ENCODE peak calls at places on chromosomes 3 and 15, in five cellular contexts. J, X, N, W and E are unnamed samples. For H3K4me1 and H3K9me3, the result is how much of the 10 kb centered on the place peaks cover.

GRCh38 chr15:59941612-59942011 is 62.5 kb upstream of the FOXB1 start:
- DNase-seq in N (no peak), J (no peak), W (no peak), X (no peak), E (no peak)

GRCh38 chr3:150635526-150635925 is 32.4 kb downstream of the SELENOT start:
- DNase-seq in W (no peak), X (no peak), J (no peak), N (no peak), E (peak)

GRCh38 chr15:57061696-57062095 is 143.3 kb downstream of the TCF12 start:
- DNase-seq in N (no peak), X (no peak), J (no peak), W (no peak), E (no peak)

GRCh38 chr15:78873796-78874761 is 1.4 kb downstream of the MORF4L1 start:
- DNase-seq in X (no peak), W (no peak), N (peak), J (no peak), E (peak)

GRCh38 chr3:158847466-158847849 is 45.6 kb downstream of the MFSD1 start:
- DNase-seq in J (no peak), X (no peak), W (no peak), N (no peak), E (no peak)

GRCh38 chr3:15290731-15291130 is 41.7 kb downstream of the SH3BP5 start:
- DNase-seq in X (no peak), J (no peak), W (no peak), N (no peak), E (no peak)

GRCh38 chr3:98333989-98334606 is 19.6 kb upstream of the OR5K4 start:
- DNase-seq in X (no peak), W (no peak), N (no peak), J (no peak), E (no peak)

GRCh38 chr15:70132148-70132547 is 34.4 kb upstream of the TLE3 start:
- DNase-seq in W (no peak), J (no peak), X (no peak), N (no peak), E (no peak)

GRCh38 chr3:74883690-74884089 is 269.2 kb upstream of the CNTN3 start:
- DNase-seq in J (no peak), X (no peak), W (peak), N (no peak), E (no peak)

GRCh38 chr3:111691293-111691909 is 96.3 kb upstream of the ZBED2 start:
- DNase-seq in J (no peak), X (no peak), N (no peak), W (no peak), E (peak)

GRCh38 chr3:180102134-180102533 is 65.4 kb upstream of the PEX5L start:
- DNase-seq in N (no peak), W (peak), J (no peak), X (no peak), E (no peak)

GRCh38 chr3:55469957-55470526 is 17.1 kb downstream of the WNT5A start:
- DNase-seq in N (no peak), W (no peak), J (no peak), X (no peak), E (no peak)

GRCh38 chr15:75355369-75355768 is 8.5 kb downstream of the NEIL1 start:
- DNase-seq in X (no peak), J (no peak), N (no peak), W (no peak), E (no peak)

GRCh38 chr3:65303431-65303830 is 615.6 kb upstream of the ADAMTS9 start:
- DNase-seq in W (no peak), X (no peak), N (no peak), J (no peak), E (no peak)

GRCh38 chr3:67362686-67363085 is 291.7 kb downstream of the SUCLG2 start:
- DNase-seq in X (no peak), W (peak), N (no peak), J (no peak), E (peak)

DNA sequence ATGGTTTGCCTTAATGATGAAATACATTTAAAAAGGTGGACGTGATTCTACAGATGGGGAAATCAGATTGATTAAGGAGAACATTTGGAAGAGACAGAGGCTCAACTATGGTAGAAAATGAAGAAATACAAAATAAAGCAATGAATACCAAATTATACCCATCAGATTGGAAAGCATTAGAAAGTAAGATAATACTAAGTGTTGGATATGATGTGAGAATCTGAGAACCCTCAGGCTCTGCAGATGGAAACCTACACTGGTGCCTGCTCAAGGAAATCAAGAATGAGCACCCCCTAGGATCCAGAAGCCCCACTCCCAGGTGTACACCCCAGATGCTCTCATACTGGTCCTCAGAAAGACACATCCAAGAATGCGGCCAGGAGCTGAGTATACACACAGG is 4.6 kb downstream of the FAM174B start:
- DNase-seq in N (no peak), J (no peak), X (no peak), W (no peak), E (no peak)
- H3K4me1 ChIP-seq in N (under half), J (under half), X (under half), W (under half), E (under half)

GRCh38 chr3:123636431-123636841 is 51.6 kb upstream of the HACD2 start:
- DNase-seq in W (peak), X (no peak), N (peak), J (no peak), E (no peak)

GRCh38 chr3:123638936-123639680 is 54.3 kb upstream of the HACD2 start:
- DNase-seq in W (no peak), X (no peak), N (peak), J (no peak), E (no peak)

GRCh38 chr3:123635717-123636116 is 50.9 kb upstream of the HACD2 start:
- DNase-seq in N (no peak), X (no peak), J (no peak), W (no peak), E (no peak)

GRCh38 chr3:123637131-123637530 is 52.3 kb upstream of the HACD2 start:
- DNase-seq in N (peak), W (peak), J (no peak), X (no peak), E (no peak)

DNA sequence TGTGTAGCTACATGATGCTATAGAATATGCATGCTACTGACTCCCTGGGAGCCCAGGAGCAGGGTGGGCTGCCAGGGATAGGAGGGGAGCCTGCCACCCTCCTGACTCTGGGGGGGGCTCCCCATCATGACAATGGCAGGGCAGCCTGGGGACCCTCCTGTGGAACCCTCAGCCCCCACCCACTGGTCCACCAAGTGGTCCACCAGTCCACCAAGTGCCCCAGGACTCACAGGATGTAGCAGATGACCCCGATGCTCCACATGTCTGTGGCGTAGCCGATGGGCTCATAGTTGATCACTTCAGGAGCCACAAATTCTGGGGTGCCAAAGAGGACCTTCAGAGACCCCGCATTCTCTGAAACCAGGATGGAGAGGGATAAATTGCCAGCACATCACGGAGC is 53.0 kb upstream of the HACD2 start:
- DNase-seq in N (peak), X (no peak), J (no peak), W (no peak), E (no peak)
- H3K27ac ChIP-seq in N (peak), X (peak), J (no peak), W (no peak), E (no peak)

GRCh38 chr15:25095179-25095578 is 140.4 kb downstream of the SNRPN start:
- DNase-seq in X (no peak), J (no peak), N (no peak), W (no peak), E (no peak)
- H3K9me3 ChIP-seq in X (under half), J (under half), N (under half), W (under half), E (half or more)

GRCh38 chr15:92893200-92893599 is 6.9 kb upstream of the CHD2 start:
- DNase-seq in J (no peak), W (no peak), N (no peak), X (no peak), E (no peak)

GRCh38 chr15:92892201-92892555 is 7.9 kb upstream of the CHD2 start:
- DNase-seq in X (no peak), J (no peak), W (no peak), N (no peak), E (peak)

GRCh38 chr15:92889390-92890113 is 10.6 kb upstream of the CHD2 start:
- DNase-seq in W (no peak), X (no peak), N (no peak), J (no peak), E (peak)

GRCh38 chr15:92887869-92888268 is 12.3 kb upstream of the CHD2 start:
- DNase-seq in X (no peak), N (no peak), W (no peak), J (no peak), E (no peak)

GRCh38 chr15:92891533-92892200 is 8.5 kb upstream of the CHD2 start:
- DNase-seq in X (no peak), W (no peak), N (no peak), J (no peak), E (no peak)
- H3K4me1 ChIP-seq in X (half or more), W (under half), N (under half), J (under half), E (half or more)

GRCh38 chr3:16439848-16440708 is 73.4 kb downstream of the RFTN1 start:
- DNase-seq in J (no peak), W (no peak), N (no peak), X (no peak), E (no peak)
- H3K27ac ChIP-seq in J (peak), W (no peak), N (peak), X (peak), E (no peak)

DNA sequence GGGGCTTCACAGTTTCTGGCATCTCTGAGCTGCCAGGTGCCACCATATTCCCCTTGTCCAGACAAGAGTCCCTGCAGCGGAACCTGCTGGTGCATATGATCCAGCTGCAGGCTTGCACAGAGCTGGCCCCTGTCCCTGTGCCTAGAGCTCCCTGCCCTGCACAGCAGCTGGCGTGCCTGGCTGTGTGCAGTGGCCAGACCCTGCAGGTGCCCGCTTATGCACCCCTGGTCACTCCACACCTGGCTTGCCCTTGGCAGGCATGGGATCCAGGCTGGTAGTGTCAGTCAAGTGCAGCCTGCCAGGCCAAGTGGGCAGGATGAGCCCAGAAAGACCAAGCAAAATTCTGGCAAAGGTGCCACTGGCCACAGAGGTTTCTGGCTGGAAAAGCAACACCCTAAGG is 88.6 kb upstream of the TTBK2 start:
- DNase-seq in J (no peak), W (no peak), X (no peak), N (no peak), E (no peak)
- H3K9me3 ChIP-seq in J (under half), W (under half), X (under half), N (under half), E (under half)